ENCODE peak calls at places on chromosomes 16 and 17, in four cellular contexts. M, I, R and G are unnamed samples.

GRCh38 chr16:10575506-10576130 is 4.8 kb downstream of the EMP2 start:
- DNase-seq in I (no peak), M (no peak), R (no peak), G (no peak)

GRCh38 chr16:4616047-4616811 is 1.5 kb upstream of the UBALD1 start:
- DNase-seq in I (peak; percentile 100), M (peak; percentile 99), R (peak; percentile 95), G (peak; percentile 99)

GRCh38 chr17:46191332-46192210 is 1.7 kb downstream of the KANSL1 start:
- DNase-seq in I (no peak), R (no peak), M (no peak), G (no peak)

GRCh38 chr16:47778106-47778803 is 317.1 kb downstream of the PHKB start:
- DNase-seq in M (no peak), R (no peak), I (no peak), G (no peak)

GRCh38 chr16:54521327-54521726 is 234.7 kb upstream of the IRX3 start:
- DNase-seq in M (no peak), I (no peak), R (no peak), G (no peak)

GRCh38 chr16:49120631-49121030 is 161.0 kb downstream of the CBLN1 start:
- DNase-seq in I (no peak), M (no peak), R (no peak), G (no peak)

GRCh38 chr16:56910654-56911539 is 21.0 kb upstream of the HERPUD1 start:
- DNase-seq in I (no peak), M (no peak), R (no peak), G (no peak)

GRCh38 chr16:5490499-5490898 is 392.9 kb upstream of the EEF2KMT start:
- DNase-seq in R (no peak), I (no peak), M (no peak), G (no peak)

GRCh38 chr17:78736526-78737079 is 45.5 kb downstream of the CYTH1 start:
- DNase-seq in M (peak; percentile 89), R (no peak), I (peak; percentile 80), G (peak; percentile 76)

GRCh38 chr17:56098746-56099145 is 54.5 kb upstream of the ANKFN1 start:
- DNase-seq in I (no peak), M (no peak), R (no peak), G (no peak)

GRCh38 chr17:39270923-39271322 is 45.2 kb upstream of the STAC2 start:
- DNase-seq in I (no peak), M (no peak), R (no peak), G (no peak)

GRCh38 chr17:2937331-2938003 is 125.9 kb downstream of the OR1D5 start:
- DNase-seq in I (no peak), R (no peak), M (no peak), G (no peak)

GRCh38 chr17:62805234-62805633 is 2.9 kb downstream of the MARCHF10 start:
- DNase-seq in R (no peak), M (no peak), I (no peak), G (no peak)

GRCh38 chr16:48914070-48914469 is 304.1 kb upstream of the N4BP1 start:
- DNase-seq in M (no peak), R (no peak), I (no peak), G (no peak)

GRCh38 chr16:12188674-12189249 is 212.2 kb downstream of the SNX29 start:
- DNase-seq in R (no peak), M (no peak), I (no peak), G (no peak)

GRCh38 chr17:59534583-59534982 is 30.8 kb upstream of the DHX40 start:
- DNase-seq in I (no peak), M (no peak), R (no peak), G (no peak)